ENCODE peak calls at places on chromosomes 11 and 22, in six cellular contexts. K is transverse colon, Y is uterus, Z is gastrocnemius medialis, H is ovary, L is tibial nerve. W is an unnamed sample.

GRCh38 chr22:25752615-25753214 is 10.7 kb downstream of the MYO18B start:
- DNase-seq in L (no peak), Z (no peak), Y (no peak), K (no peak), H (no peak), W (no peak)

GRCh38 chr11:74634537-74634936 is 42.2 kb downstream of the POLD3 start:
- DNase-seq in Z (no peak), L (no peak), H (no peak), Y (peak; percentile 69), K (peak; percentile 14), W (no peak)

GRCh38 chr11:82458777-82459176 is 274.9 kb downstream of the FAM181B start:
- DNase-seq in Z (no peak), L (no peak), K (no peak), Y (no peak), H (no peak), W (no peak)

GRCh38 chr22:49925525-49926128 is 7.2 kb downstream of the CRELD2 start:
- DNase-seq in H (no peak), K (peak; percentile 58), L (no peak), Z (no peak), Y (no peak), W (no peak)

GRCh38 chr11:126328938-126329643 is 25.2 kb downstream of the DCPS start:
- DNase-seq in Z (no peak), K (no peak), H (no peak), L (no peak), Y (no peak), W (no peak)

GRCh38 chr22:20664594-20664959 is 109.3 kb upstream of the SERPIND1 start:
- DNase-seq in H (no peak), Z (no peak), K (no peak), L (no peak), Y (no peak), W (no peak)

GRCh38 chr11:117900144-117900651 is 23.7 kb upstream of the FXYD6 start:
- DNase-seq in L (no peak), H (no peak), Y (peak; percentile 4), K (no peak), Z (no peak), W (no peak)

GRCh38 chr22:46290843-46291785 is 5.6 kb upstream of the GTSE1 start:
- DNase-seq in H (no peak), Z (no peak), L (no peak), K (no peak), Y (no peak), W (no peak)

GRCh38 chr11:130180896-130181294 is 21.3 kb downstream of the ST14 start:
- DNase-seq in K (no peak), L (no peak), Z (no peak), H (no peak), Y (no peak), W (no peak)

GRCh38 chr22:30733081-30733680 is 38.5 kb downstream of the OSBP2 start:
- DNase-seq in K (no peak), Y (no peak), L (no peak), H (no peak), Z (no peak), W (no peak)

GRCh38 chr22:26174280-26174679 is 5.0 kb downstream of the SEZ6L start:
- DNase-seq in Y (no peak), H (no peak), Z (no peak), K (no peak), L (no peak), W (no peak)

DNA sequence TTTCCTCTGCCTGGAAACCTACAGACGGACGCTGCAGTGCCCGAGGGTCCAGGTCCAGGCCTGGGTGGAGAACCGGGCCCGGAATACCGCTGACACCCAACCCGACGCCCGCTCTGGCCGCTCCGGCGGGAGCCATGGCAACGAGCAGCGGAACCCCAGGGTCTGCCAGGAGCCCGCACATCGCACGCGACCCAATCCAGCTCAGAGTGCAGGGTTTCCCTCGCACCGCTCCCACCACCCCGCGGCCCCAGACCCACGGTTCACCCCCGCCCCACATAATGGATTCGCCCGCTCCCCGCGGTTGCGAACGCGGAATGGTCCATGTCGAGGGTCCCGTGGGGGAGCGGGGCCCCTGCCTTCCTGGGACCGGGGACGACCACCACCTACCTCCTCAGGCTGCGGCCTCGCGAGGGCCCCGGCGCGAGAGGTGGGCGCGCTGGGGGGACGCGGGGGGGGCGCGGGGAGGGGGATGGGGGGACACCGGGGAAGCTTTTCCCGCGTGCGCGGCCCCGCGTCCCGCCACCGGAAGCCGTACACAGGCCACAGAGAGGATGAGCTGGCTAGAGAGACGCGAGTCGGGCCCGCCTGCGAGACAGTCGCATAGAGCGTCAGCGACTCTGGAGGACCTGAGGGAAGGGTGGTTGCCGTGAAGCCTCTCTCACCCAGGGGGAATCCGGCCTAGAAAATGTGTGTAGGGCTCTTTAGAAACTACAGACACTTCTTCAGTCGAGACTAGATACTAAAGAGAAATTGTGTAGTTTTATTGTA is at the start of gene SSRP1:
- DNase-seq in H (peak; percentile 87), L (peak; percentile 67), Y (peak; percentile 87), K (peak; percentile 90), Z (peak; percentile 87), W (peak; percentile 94)
- TF ChIP-seq POLR2A in H (peak; percentile 51), L (peak; percentile 29), Y (peak; percentile 31), K (peak; percentile 60), Z (peak; percentile 26), W (no peak)

GRCh38 chr11:2652362-2652761 is 47.4 kb downstream of the KCNQ1OT1 start:
- DNase-seq in Y (no peak), Z (no peak), H (no peak), L (no peak), K (no peak), W (peak; percentile 20)

GRCh38 chr11:2655320-2655719 is 44.5 kb downstream of the KCNQ1OT1 start:
- DNase-seq in K (no peak), L (no peak), Z (no peak), Y (no peak), H (no peak), W (no peak)

GRCh38 chr11:2652857-2653643 is 46.7 kb downstream of the KCNQ1OT1 start:
- DNase-seq in L (no peak), Y (no peak), Z (no peak), K (no peak), H (peak; percentile 23), W (no peak)

GRCh38 chr11:2655834-2656622 is 43.8 kb downstream of the KCNQ1OT1 start:
- DNase-seq in L (no peak), Y (no peak), H (no peak), K (no peak), Z (no peak), W (no peak)

GRCh38 chr11:2653930-2654739 is 45.7 kb downstream of the KCNQ1OT1 start:
- DNase-seq in K (no peak), L (no peak), H (no peak), Z (no peak), Y (no peak), W (no peak)
- H3K9me3 ChIP-seq in K (peaks cover 18% of the 10 kb centered on the region), L (peaks cover 30% of the 10 kb centered on the region), H (peaks cover 3% of the 10 kb centered on the region), Z (no peaks in the 10 kb centered on the region), Y (no peaks in the 10 kb centered on the region), W (peaks cover 39% of the 10 kb centered on the region)

DNA sequence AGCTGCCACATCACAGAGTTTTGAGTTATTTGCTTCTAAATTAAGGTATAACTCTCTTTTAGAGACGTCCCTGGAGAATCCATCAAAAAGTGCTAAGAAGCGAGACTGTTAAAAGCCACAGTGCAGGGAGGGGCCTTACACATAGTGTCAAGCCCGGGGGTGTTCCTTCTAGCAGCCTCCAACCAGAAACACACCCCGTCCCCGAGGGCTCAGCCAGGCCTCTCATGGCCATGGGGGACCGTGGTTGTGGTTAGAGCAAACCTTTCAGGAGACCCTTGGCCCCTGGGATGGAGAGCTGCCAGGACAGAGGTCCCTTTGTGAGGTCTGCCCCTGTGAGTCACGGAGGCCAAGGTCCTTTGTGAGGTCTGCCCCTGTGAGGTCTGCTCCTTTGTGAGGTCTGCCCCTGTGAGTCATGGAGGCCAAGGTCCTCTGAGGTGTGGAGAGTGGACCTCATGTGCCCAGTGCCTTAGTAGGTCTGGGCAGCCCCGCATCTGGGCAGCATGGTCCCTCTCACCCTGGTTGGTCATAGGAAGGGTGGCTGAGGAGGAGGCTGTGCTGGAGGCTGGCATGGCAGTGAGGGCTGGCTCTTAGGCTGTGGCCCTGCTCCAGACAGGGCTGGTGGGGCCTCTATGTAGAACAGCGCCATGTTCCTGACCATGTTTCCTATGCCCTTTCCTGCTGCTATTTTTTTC is 5.4 kb downstream of the GNAZ start:
- DNase-seq in K (no peak), L (no peak), Y (no peak), H (peak; percentile 19), Z (no peak), W (no peak)
- TF ChIP-seq POLR2A in K (no peak), L (no peak), Y (no peak), H (no peak), Z (no peak), W (no peak)

DNA sequence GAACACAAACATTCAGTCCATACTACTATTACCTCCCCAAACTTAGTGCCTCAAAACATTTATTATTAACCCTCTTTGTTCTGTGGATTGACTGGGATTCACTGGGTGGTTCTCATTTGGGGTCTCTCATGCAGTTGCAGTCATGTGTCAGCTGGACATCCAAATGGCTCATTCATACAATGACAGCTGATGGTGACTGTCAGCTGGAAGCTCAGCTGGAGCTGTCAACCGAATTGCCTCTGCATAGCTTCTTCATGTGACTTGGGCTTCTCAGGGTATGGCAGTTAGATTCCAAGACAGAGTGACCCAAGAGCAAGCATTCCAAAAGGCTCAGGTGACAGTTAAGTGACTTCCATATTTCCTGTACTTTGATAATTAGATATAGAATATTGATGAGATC is 85.2 kb downstream of the CCDC34 start:
- DNase-seq in Y (no peak), L (no peak), H (no peak), K (no peak), Z (no peak), W (no peak)
- H3K9me3 ChIP-seq in Y (no peaks in the 10 kb centered on the region), L (no peaks in the 10 kb centered on the region), H (no peaks in the 10 kb centered on the region), K (no peaks in the 10 kb centered on the region), Z (no peaks in the 10 kb centered on the region), W (no peaks in the 10 kb centered on the region)

DNA sequence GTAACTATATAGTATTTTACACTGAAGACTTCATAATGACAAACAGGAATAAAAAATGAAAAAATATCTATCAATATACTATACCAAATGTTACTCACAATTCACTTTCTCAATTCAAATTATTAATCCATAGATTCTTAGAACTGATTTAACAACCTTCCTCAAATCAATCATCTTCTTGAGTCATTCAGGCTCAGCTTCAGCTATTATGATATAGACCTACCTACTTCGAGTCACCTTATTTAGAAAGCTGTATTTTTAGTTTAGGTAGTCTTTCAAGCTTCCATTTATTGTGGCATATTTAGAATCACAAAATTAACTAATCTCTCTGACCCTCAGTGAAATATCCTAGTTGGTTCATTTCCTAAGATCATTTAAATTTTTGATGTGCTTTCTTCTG is 8.2 kb downstream of the CREBZF start:
- DNase-seq in Z (no peak), H (no peak), K (no peak), Y (no peak), L (no peak), W (no peak)
- TF ChIP-seq POLR2A in Z (no peak), H (no peak), K (no peak), Y (no peak), L (no peak), W (no peak)

GRCh38 chr11:55806248-55806647 is 4.9 kb upstream of the OR5L1 start:
- DNase-seq in Z (no peak), K (no peak), L (no peak), Y (no peak), H (no peak), W (no peak)

GRCh38 chr11:55811067-55811466 is at the start of gene OR5L1:
- DNase-seq in L (no peak), H (no peak), Y (no peak), K (no peak), Z (no peak), W (no peak)
- H3K9me3 ChIP-seq in L (no peaks in the 10 kb centered on the region), H (no peaks in the 10 kb centered on the region), Y (no peaks in the 10 kb centered on the region), K (no peaks in the 10 kb centered on the region), Z (no peaks in the 10 kb centered on the region), W (peaks cover 9% of the 10 kb centered on the region)

GRCh38 chr11:119316729-119317591 is at the start of gene MCAM:
- DNase-seq in K (no peak), Y (peak; percentile 64), H (peak; percentile 55), L (no peak), Z (no peak), W (peak; percentile 68)
- TF ChIP-seq POLR2A in K (peak; percentile 54), Y (peak; percentile 71), H (no peak), L (peak; percentile 42), Z (peak; percentile 43), W (peak; percentile 23)

W was measured in heart left ventricle.